ENCODE peak calls at places on chromosomes 1 and 21, in nine cellular contexts. U is stomach, F is cardiac muscle cell, J is tibial artery, H is neuronal stem cell, N is keratinocyte, S is Panc1, V is ovary, W is mammary epithelial cell. L is an unnamed sample.

GRCh38 chr1:25217015-25217414 is 15.3 kb downstream of the SYF2 start:
- DNase-seq in J (no peak), H (no peak), W (no peak), F (no peak), V (no peak), S (no peak), N (no peak), U (no peak), L (no peak)

GRCh38 chr1:87330954-87331318 is 2.3 kb downstream of the LMO4 start:
- DNase-seq in S (no peak), V (no peak), J (no peak), N (no peak), U (no peak), H (no peak), W (no peak), F (no peak), L (no peak)

GRCh38 chr1:246961939-246962373 is 30.2 kb upstream of the AHCTF1 start:
- DNase-seq in S (no peak), F (peak; percentile 64), W (no peak), V (no peak), N (no peak), J (no peak), H (no peak), U (peak; percentile 31), L (no peak)

GRCh38 chr1:19597463-19598309 is 46.4 kb upstream of the NBL1 start:
- DNase-seq in J (no peak), U (no peak), V (no peak), S (no peak), H (no peak), F (peak; percentile 62), W (peak; percentile 48), N (no peak), L (no peak)

GRCh38 chr1:47738560-47739182 is 258.5 kb downstream of the TRABD2B start:
- DNase-seq in N (no peak), W (peak; percentile 32), S (no peak), J (no peak), H (peak; percentile 78), U (peak; percentile 56), V (no peak), F (peak; percentile 78), L (peak; percentile 54)

GRCh38 chr1:111227875-111228747 is 598 bp downstream of the CHI3L2 start:
- DNase-seq in S (peak; percentile 51), U (peak; percentile 31), F (peak; percentile 94), V (peak; percentile 30), H (no peak), J (peak; percentile 66), N (no peak), W (peak; percentile 87), L (peak; percentile 57)

GRCh38 chr1:36062321-36062720 is 21.6 kb upstream of the TEKT2 start:
- DNase-seq in V (no peak), W (no peak), N (no peak), U (no peak), H (no peak), J (no peak), F (no peak), S (no peak), L (no peak)

GRCh38 chr1:46547481-46548383 is 3.7 kb downstream of the KNCN start:
- DNase-seq in N (no peak), V (no peak), W (peak; percentile 35), J (no peak), S (peak; percentile 27), F (peak; percentile 70), H (no peak), U (no peak), L (no peak)

GRCh38 chr1:219465247-219466093 is 147.4 kb downstream of the ZC3H11B start:
- DNase-seq in H (no peak), U (no peak), F (no peak), J (no peak), N (no peak), W (peak; percentile 20), V (no peak), S (no peak), L (no peak)

GRCh38 chr1:94014087-94014486 is 104.9 kb upstream of the GCLM start:
- DNase-seq in J (no peak), U (no peak), F (no peak), N (no peak), S (no peak), W (no peak), V (no peak), H (no peak), L (no peak)

GRCh38 chr1:43995984-43996732 is 4.8 kb downstream of the CCDC24 start:
- DNase-seq in U (no peak), N (no peak), S (no peak), J (no peak), H (no peak), F (no peak), V (no peak), W (no peak), L (no peak)

GRCh38 chr1:165960136-165960535 is 132.7 kb downstream of the UCK2 start:
- DNase-seq in U (no peak), S (no peak), F (peak; percentile 12), W (no peak), H (no peak), V (no peak), J (no peak), N (no peak), L (no peak)

GRCh38 chr1:31991202-31991601 is 22.5 kb upstream of the KHDRBS1 start:
- DNase-seq in H (no peak), N (no peak), F (peak; percentile 19), V (no peak), J (no peak), U (no peak), W (no peak), S (no peak), L (no peak)

GRCh38 chr21:44934797-44935532 is 4.9 kb upstream of the SLX9 start:
- DNase-seq in U (no peak), J (no peak), S (no peak), V (no peak), H (no peak), W (no peak), F (no peak), N (no peak), L (no peak)

GRCh38 chr1:38991638-38992449 is 768 bp downstream of the AKIRIN1 start:
- DNase-seq in J (peak; percentile 74), W (peak; percentile 21), V (no peak), F (peak; percentile 49), S (no peak), H (peak; percentile 35), U (peak; percentile 27), N (no peak), L (peak; percentile 47)

GRCh38 chr1:208203848-208204609 is 40.2 kb downstream of the PLXNA2 start:
- DNase-seq in N (no peak), J (no peak), S (no peak), W (no peak), U (no peak), H (no peak), V (no peak), F (peak; percentile 84), L (no peak)

GRCh38 chr1:208201241-208201640 is 42.9 kb downstream of the PLXNA2 start:
- DNase-seq in W (peak; percentile 54), V (no peak), J (no peak), U (peak; percentile 71), H (no peak), S (no peak), F (peak; percentile 91), N (no peak), L (no peak)

GRCh38 chr1:208203127-208203847 is 40.9 kb downstream of the PLXNA2 start:
- DNase-seq in N (no peak), F (peak; percentile 72), H (no peak), V (peak; percentile 62), W (peak; percentile 28), S (no peak), U (peak; percentile 81), J (no peak), L (peak; percentile 71)

GRCh38 chr1:208204779-208205178 is 39.4 kb downstream of the PLXNA2 start:
- DNase-seq in F (no peak), S (no peak), N (no peak), W (no peak), V (no peak), U (no peak), J (no peak), H (no peak), L (no peak)

DNA sequence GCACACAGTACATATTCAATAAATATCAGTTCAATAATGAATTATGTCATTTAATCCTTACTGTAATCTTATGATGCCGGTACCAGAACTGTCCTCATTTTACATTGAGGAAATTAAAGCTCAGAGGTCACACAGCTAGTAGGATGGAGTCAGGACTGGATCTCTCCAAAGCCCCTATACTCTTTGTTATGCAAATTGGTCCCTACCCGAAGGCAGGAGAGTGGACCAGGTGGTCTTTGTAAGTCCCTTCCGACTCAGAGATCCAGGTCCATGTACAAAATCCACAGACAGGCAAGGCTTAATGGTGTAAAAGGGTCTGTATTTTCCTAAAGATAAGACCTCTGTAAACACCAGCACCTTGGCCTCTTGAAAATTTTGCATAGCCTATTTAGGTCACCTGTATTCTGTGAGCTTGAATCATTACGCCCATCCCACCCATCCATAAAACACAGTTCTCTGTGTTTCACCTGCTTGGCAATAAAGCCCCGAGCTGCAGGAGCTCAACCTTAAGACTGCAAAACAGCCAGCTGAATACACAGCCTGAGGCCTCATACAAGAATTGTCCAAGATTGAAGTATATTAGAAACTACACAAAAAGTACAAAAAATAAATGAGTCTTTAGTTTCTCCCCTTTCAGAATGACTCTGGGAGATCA is 41.7 kb downstream of the PLXNA2 start:
- DNase-seq in W (no peak), H (no peak), F (no peak), J (no peak), S (no peak), U (no peak), V (no peak), N (no peak), L (no peak)
- H3K4me1 ChIP-seq in W (peaks cover 38% of the 10 kb centered on the region), H (peaks cover 17% of the 10 kb centered on the region), F (peaks cover 2% of the 10 kb centered on the region), J (peaks cover 61% of the 10 kb centered on the region), S (no peaks in the 10 kb centered on the region), U (peaks cover 66% of the 10 kb centered on the region), V (peaks cover 17% of the 10 kb centered on the region), N (peaks cover 36% of the 10 kb centered on the region), L (peaks cover 69% of the 10 kb centered on the region)

GRCh38 chr1:229088711-229089110 is 182.2 kb upstream of the RAB4A start:
- DNase-seq in N (no peak), S (no peak), V (no peak), H (no peak), J (no peak), U (no peak), W (no peak), F (no peak), L (no peak)
- H3K4me3 ChIP-seq in N (no peak overlapping the region), S (no peak overlapping the region), V (no peak overlapping the region), H (no peak overlapping the region), J (no peak overlapping the region), U (no peak overlapping the region), W (no peak overlapping the region), F (no peak overlapping the region), L (no peak overlapping the region)

DNA sequence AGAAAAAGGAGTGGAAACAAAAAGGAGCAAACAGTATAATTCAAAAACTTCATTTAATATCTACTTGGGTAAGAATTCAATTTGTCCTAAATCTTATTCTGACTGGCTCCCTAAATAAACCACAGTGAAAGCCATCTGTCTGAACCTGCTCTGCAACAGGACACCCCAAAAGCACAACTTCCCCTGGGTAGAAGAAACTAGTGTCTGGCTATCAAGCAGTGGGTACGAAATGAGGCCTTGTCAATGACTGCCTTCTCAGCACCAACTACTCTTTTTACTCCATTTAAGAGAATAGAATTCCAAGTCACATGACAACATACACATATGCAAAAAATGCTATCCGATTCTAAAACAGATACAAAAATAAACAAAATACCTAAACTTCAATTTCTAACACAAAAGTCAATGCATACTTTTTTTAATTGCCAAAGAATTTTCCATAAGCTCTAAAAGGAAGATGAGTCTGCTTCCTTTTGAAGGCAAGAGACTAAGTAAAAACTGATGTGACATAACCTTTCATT is 206.8 kb downstream of the SLC45A1 start:
- DNase-seq in J (no peak), W (no peak), U (no peak), F (no peak), S (no peak), N (no peak), V (no peak), H (no peak), L (no peak)
- H3K4me1 ChIP-seq in J (peaks cover 32% of the 10 kb centered on the region), W (peaks cover 38% of the 10 kb centered on the region), U (peaks cover 51% of the 10 kb centered on the region), F (peaks cover 21% of the 10 kb centered on the region), S (peaks cover 27% of the 10 kb centered on the region), N (peaks cover 44% of the 10 kb centered on the region), V (peaks cover 6% of the 10 kb centered on the region), H (peaks cover 11% of the 10 kb centered on the region), L (peaks cover 38% of the 10 kb centered on the region)

GRCh38 chr1:184409011-184409410 is 22.2 kb downstream of the C1orf21 start:
- DNase-seq in W (no peak), F (no peak), V (no peak), J (no peak), S (no peak), N (no peak), U (no peak), H (no peak), L (no peak)
- H3K4me3 ChIP-seq in W (no peak overlapping the region), F (no peak overlapping the region), V (no peak overlapping the region), J (no peak overlapping the region), S (no peak overlapping the region), N (no peak overlapping the region), U (no peak overlapping the region), H (no peak overlapping the region), L (no peak overlapping the region)

L was measured in thyroid gland.